ENCODE peak calls at places on chromosome 7, in five cellular contexts. C is uterus, Y is spleen, W is endodermal cell, I is PC-9. V is an unnamed sample. For H3K4me1, the result is how much of the 10 kb centered on the place peaks cover.

GRCh38 chr7:140223515-140224221 is 46.9 kb upstream of the KDM7A start:
- DNase-seq in C (no peak), Y (no peak), W (no peak), I (peak), V (no peak)

GRCh38 chr7:149787428-149788299 is 14.3 kb upstream of the ZNF467 start:
- DNase-seq in C (no peak), Y (no peak), W (peak), I (no peak), V (no peak)

GRCh38 chr7:112370436-112370835 is 79.8 kb upstream of the IFRD1 start:
- DNase-seq in C (no peak), Y (no peak), W (no peak), I (no peak), V (peak)

GRCh38 chr7:96090756-96091155 is 231.1 kb downstream of the SLC25A13 start:
- DNase-seq in C (no peak), Y (no peak), W (no peak), I (no peak), V (no peak)

GRCh38 chr7:54987772-54988171 is 31.0 kb upstream of the EGFR start:
- DNase-seq in C (no peak), Y (no peak), W (no peak), I (peak), V (no peak)

GRCh38 chr7:11170160-11170559 is 196.5 kb downstream of the PHF14 start:
- DNase-seq in C (no peak), Y (no peak), W (no peak), I (no peak), V (no peak)

GRCh38 chr7:107255602-107256001 is 86.8 kb downstream of the HBP1 start:
- DNase-seq in C (no peak), Y (no peak), W (no peak), I (no peak), V (no peak)

GRCh38 chr7:101357433-101357832 is 5.2 kb upstream of the COL26A1 start:
- DNase-seq in C (no peak), Y (no peak), W (no peak), I (no peak), V (no peak)

GRCh38 chr7:37901236-37901827 is 15.3 kb downstream of the SFRP4 start:
- DNase-seq in C (no peak), Y (no peak), W (no peak), I (no peak), V (no peak)

GRCh38 chr7:8190121-8190895 is 71.7 kb downstream of the ICA1 start:
- DNase-seq in C (no peak), Y (no peak), W (peak), I (peak), V (no peak)

GRCh38 chr7:83468251-83468739 is 180.6 kb downstream of the SEMA3E start:
- DNase-seq in C (peak), Y (no peak), W (peak), I (peak), V (peak)

GRCh38 chr7:114488696-114489095 is 74.1 kb downstream of the FOXP2 start:
- DNase-seq in C (no peak), Y (no peak), W (no peak), I (no peak), V (no peak)

DNA sequence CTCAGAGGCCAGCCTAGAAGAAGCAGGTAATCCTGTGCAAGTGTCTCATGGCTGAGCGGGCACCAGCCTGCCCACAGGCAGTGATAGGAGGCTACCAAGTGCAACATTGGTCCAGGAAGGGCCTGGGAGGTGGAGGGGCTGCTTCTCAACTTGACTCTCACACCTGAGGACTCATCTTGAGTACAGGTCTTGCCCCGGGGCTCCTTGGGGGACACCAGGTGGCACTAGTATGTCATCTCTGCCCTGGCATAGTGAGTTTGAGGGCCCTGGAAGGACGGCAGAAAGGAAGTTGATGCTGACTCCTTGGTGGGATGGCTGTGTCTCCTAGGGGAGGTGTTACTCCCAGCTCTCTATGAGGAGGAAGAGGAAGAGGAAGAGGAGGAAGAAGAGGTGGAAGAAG is 2.3 kb downstream of the CCDC136 start:
- DNase-seq in C (no peak), Y (no peak), W (no peak), I (no peak), V (no peak)
- TF ChIP-seq CTCF in C (no peak), Y (no peak), W (peak), I (peak), V (no peak)

DNA sequence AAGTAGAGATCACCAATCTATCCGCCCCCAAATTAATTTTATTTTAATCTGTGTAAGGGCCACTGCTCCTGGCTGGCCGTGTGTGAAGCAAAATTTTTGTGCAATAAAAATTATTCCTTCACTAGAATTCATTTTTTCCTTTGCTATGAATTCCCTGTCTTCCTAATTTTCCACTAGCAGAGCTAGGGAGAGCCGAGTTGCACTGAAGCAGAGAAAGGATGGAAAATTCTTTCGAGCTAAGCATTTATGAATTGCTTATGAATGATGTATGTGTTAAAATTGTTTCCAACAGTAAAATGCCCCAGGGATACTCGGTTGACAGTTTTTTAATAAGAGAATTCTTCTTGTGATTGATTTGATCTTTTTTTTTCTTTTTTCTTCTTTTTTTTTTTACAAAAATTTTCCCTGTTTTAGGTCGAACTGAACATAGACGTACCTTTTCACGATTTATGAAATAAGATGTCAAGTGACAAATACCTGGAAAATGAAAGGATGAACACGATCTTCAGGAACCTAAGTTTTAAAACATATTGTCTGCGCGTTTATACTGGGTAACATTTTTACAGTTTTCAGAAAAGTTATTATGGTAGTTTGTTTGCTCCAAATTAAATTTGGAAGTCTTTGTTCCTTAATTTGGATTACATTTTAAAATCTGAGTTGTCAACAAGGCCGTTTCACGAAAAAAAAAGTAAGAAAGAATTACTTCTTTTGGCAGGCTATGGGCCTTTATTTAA is 288.8 kb upstream of the NFE2L3 start:
- DNase-seq in C (no peak), Y (no peak), W (no peak), I (no peak), V (no peak)
- H3K4me3 ChIP-seq in C (no peak), Y (no peak), W (peak), I (peak), V (no peak)

GRCh38 chr7:158702944-158703343 is 1.7 kb downstream of the NCAPG2 start:
- DNase-seq in C (no peak), Y (no peak), W (no peak), I (no peak), V (no peak)
- H3K4me1 ChIP-seq in C (under half), Y (under half), W (under half), I (under half), V (under half)

DNA sequence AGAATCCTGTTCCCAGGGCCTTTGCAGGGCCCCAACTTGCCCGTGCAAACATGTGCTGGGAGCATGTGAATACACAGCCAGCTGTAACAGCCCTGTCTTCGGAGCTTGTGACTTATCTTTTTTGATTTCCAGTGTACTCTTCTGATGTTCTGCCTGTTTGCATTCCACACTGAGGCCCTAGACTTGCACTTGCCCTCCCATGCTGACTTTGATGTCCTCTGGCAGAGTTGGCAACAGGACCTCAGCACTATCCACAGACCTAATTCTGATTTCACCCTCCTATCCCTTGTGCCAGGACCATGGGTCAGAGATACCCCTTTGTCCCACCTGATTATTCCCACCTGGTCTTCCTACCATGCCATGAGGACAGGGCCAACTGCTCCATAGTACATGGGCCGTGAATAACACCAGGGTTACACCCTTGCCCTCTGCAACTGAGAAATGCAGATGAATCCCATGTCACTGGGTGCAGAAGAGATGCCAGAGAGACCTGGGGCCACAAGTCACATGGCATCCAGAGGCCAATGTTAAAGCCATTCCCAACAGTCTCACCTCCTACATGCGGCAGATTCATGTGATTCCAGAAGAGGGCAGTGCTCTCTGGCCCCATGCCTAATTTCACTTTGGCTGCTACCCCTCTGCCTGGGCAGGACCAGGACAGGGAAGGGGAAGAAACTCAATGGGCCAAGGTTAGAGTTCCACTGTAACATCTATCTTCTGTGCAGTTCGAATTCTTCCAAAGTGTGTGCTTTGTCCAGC is 43.0 kb downstream of the SCRN1 start:
- DNase-seq in C (no peak), Y (no peak), W (peak), I (no peak), V (peak)
- TF ChIP-seq CTCF in C (peak), Y (no peak), W (peak), I (peak), V (peak)

DNA sequence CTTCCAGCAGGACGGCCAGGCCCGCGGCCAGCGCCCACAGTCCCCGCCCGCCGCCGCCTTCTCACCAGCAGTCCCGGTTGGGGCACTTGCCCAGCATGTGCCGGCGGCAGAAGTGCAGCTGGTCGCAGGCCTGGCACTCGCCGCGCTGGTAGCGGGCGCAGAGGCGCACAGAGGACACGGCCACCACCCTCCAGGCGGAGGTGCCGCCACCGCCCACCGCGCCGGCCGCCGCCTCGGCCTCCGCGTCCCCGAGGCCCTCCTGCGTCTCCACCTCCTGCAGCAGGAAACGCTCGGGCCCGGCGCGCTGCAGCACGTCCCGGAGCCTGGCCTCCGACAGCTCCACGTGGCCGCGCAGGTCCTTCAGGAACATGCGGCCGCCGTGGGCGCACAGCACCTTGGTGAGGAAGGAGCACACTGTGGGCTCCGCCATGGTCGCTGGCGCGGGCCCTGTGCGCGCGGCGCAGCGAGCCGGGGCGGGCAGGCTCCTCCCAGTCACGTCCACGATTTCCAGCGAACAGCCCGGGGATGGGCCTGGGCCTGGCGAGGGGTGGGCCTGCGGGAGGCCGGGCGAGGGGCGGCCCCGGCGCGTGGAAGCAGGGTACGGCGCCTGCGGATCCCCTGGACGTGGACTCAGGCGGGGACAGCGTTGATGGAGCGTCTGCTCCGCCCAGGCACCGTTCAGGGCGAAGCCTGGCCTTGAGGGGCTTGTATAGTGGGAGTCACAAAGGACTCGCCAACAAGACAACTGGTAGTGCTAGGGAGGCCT is at the start of gene ZC3HAV1L:
- DNase-seq in C (peak), Y (peak), W (peak), I (peak), V (peak)
- H3K4me3 ChIP-seq in C (peak), Y (peak), W (peak), I (peak), V (peak)

DNA sequence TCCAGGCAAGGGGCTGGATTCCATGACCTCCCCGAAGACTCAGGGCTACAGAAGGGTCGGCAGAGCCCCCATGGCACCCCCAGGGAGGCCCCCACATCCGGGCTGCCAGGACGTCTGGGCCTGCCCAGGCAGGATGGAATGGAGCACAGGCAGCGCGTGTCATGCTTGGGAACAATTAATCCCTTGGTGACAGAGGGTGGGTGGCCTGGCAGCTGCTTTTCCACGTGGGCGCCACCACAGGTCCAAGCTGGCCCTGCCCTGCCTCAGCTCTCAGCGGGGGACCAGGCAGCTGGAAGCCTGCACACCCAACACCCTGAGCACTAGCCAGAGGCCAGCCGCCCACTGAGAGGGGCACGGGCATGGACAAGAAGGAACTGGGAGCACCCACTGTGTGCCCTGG is 11.4 kb downstream of the ELN start:
- DNase-seq in C (no peak), Y (no peak), W (no peak), I (no peak), V (no peak)
- H3K4me1 ChIP-seq in C (under half), Y (under half), W (under half), I (under half), V (under half)

GRCh38 chr7:7157177-7157886 is 25.0 kb upstream of the C1GALT1 start:
- DNase-seq in C (no peak), Y (no peak), W (no peak), I (no peak), V (no peak)
- TF ChIP-seq CTCF in C (no peak), Y (no peak), W (no peak), I (no peak), V (no peak)